ENCODE peak calls at places on chromosomes 7 and 10, in seven cellular contexts. V, E, Z, K, H, X and F are unnamed samples.

GRCh38 chr10:76868088-76868949 is 769.3 kb downstream of the KCNMA1 start:
- DNase-seq in V (no peak), E (no peak), Z (no peak), K (no peak), H (no peak), X (peak), F (no peak)

GRCh38 chr10:84267503-84268126 is 22.8 kb downstream of the RGR start:
- DNase-seq in V (peak), E (no peak), Z (no peak), K (peak), H (no peak), X (peak), F (no peak)

GRCh38 chr10:92760609-92761008 is 70.9 kb downstream of the HHEX start:
- DNase-seq in V (peak), E (no peak), Z (no peak), K (no peak), H (no peak), X (peak), F (no peak)

GRCh38 chr7:43878867-43879266 is 9.6 kb upstream of the MRPS24 start:
- DNase-seq in V (no peak), E (no peak), Z (no peak), K (no peak), H (no peak), X (peak), F (no peak)

GRCh38 chr7:81693080-81693479 is 76.8 kb downstream of the HGF start:
- DNase-seq in V (no peak), E (no peak), Z (no peak), K (no peak), H (no peak), X (no peak), F (no peak)

GRCh38 chr7:28697898-28698563 is 260.1 kb downstream of the TRIL start:
- DNase-seq in V (no peak), E (no peak), Z (no peak), K (no peak), H (no peak), X (no peak), F (no peak)

GRCh38 chr7:72020301-72020700 is 391.8 kb downstream of the CALN1 start:
- DNase-seq in V (no peak), E (no peak), Z (no peak), K (no peak), H (no peak), X (no peak), F (no peak)

GRCh38 chr10:33666686-33667480 is 332.4 kb upstream of the NRP1 start:
- DNase-seq in V (no peak), E (no peak), Z (no peak), K (no peak), H (no peak), X (no peak), F (no peak)

GRCh38 chr7:101956130-101956529 is 138.7 kb downstream of the CUX1 start:
- DNase-seq in V (no peak), E (no peak), Z (no peak), K (no peak), H (no peak), X (no peak), F (no peak)

GRCh38 chr10:43233601-43234430 is 33.0 kb downstream of the RASGEF1A start:
- DNase-seq in V (no peak), E (no peak), Z (no peak), K (no peak), H (no peak), X (no peak), F (peak)

GRCh38 chr7:90595801-90596683 is at the start of gene CDK14:
- DNase-seq in V (peak), E (peak), Z (peak), K (peak), H (peak), X (peak), F (peak)

GRCh38 chr7:88664630-88665233 is 94.8 kb upstream of the ZNF804B start:
- DNase-seq in V (peak), E (no peak), Z (no peak), K (peak), H (no peak), X (no peak), F (no peak)

GRCh38 chr10:3803295-3803883 is 18.4 kb upstream of the KLF6 start:
- DNase-seq in V (no peak), E (no peak), Z (no peak), K (no peak), H (no peak), X (peak), F (no peak)

GRCh38 chr7:94763268-94763667 is 107.3 kb upstream of the SGCE start:
- DNase-seq in V (no peak), E (no peak), Z (no peak), K (peak), H (no peak), X (peak), F (no peak)

GRCh38 chr10:124629410-124629809 is 114.8 kb downstream of the FAM53B start:
- DNase-seq in V (no peak), E (no peak), Z (no peak), K (no peak), H (peak), X (no peak), F (no peak)

GRCh38 chr10:106577266-106577665 is 587.2 kb downstream of the SORCS1 start:
- DNase-seq in V (peak), E (no peak), Z (no peak), K (no peak), H (no peak), X (peak), F (no peak)

GRCh38 chr7:22589641-22590141 is 89.7 kb upstream of the STEAP1B start:
- DNase-seq in V (no peak), E (no peak), Z (no peak), K (no peak), H (no peak), X (peak), F (peak)

GRCh38 chr7:156616269-156617202 is 24.0 kb upstream of the RNF32 start:
- DNase-seq in V (no peak), E (no peak), Z (no peak), K (no peak), H (no peak), X (no peak), F (no peak)

GRCh38 chr7:115838829-115839228 is 191.7 kb downstream of the TFEC start:
- DNase-seq in V (no peak), E (no peak), Z (no peak), K (no peak), H (no peak), X (no peak), F (no peak)

GRCh38 chr10:29715296-29715695 is 80.5 kb upstream of the SVIL start:
- DNase-seq in V (no peak), E (no peak), Z (no peak), K (no peak), H (no peak), X (no peak), F (no peak)

GRCh38 chr7:40996330-40996729 is 706.6 kb downstream of the INHBA start:
- DNase-seq in V (no peak), E (no peak), Z (no peak), K (no peak), H (no peak), X (no peak), F (no peak)

GRCh38 chr10:49135575-49136313 is 1.9 kb upstream of the FAM170B start:
- DNase-seq in V (no peak), E (no peak), Z (no peak), K (no peak), H (no peak), X (no peak), F (no peak)

GRCh38 chr10:132925071-132925561 is 17.3 kb downstream of the CFAP46 start:
- DNase-seq in V (no peak), E (no peak), Z (no peak), K (no peak), H (no peak), X (no peak), F (peak)

GRCh38 chr10:113932854-113933253 is 78.4 kb downstream of the NHLRC2 start:
- DNase-seq in V (no peak), E (no peak), Z (no peak), K (no peak), H (no peak), X (no peak), F (no peak)

GRCh38 chr7:124671976-124672375 is 93.6 kb downstream of the GPR37 start:
- DNase-seq in V (no peak), E (no peak), Z (no peak), K (no peak), H (no peak), X (no peak), F (no peak)

GRCh38 chr10:130244031-130244927 is 108.1 kb downstream of the GLRX3 start:
- DNase-seq in V (no peak), E (no peak), Z (no peak), K (no peak), H (no peak), X (no peak), F (no peak)

GRCh38 chr7:137932881-137933269 is 69.0 kb downstream of the CREB3L2 start:
- DNase-seq in V (peak), E (no peak), Z (no peak), K (peak), H (no peak), X (peak), F (no peak)

GRCh38 chr10:131437556-131438465 is 126.3 kb upstream of the TCERG1L start:
- DNase-seq in V (no peak), E (no peak), Z (no peak), K (no peak), H (peak), X (no peak), F (peak)

GRCh38 chr10:4532976-4533375 is 293.0 kb upstream of the AKR1E2 start:
- DNase-seq in V (no peak), E (no peak), Z (no peak), K (no peak), H (no peak), X (no peak), F (no peak)

GRCh38 chr7:16785316-16785715 is 19.5 kb downstream of the AGR2 start:
- DNase-seq in V (no peak), E (no peak), Z (no peak), K (no peak), H (no peak), X (no peak), F (no peak)

GRCh38 chr10:131547129-131547799 is 235.7 kb upstream of the TCERG1L start:
- DNase-seq in V (no peak), E (no peak), Z (no peak), K (no peak), H (no peak), X (no peak), F (no peak)

GRCh38 chr10:36089790-36090391 is 447.8 kb upstream of the FZD8 start:
- DNase-seq in V (no peak), E (no peak), Z (no peak), K (no peak), H (no peak), X (no peak), F (no peak)

GRCh38 chr10:77111611-77112550 is 525.7 kb downstream of the KCNMA1 start:
- DNase-seq in V (peak), E (peak), Z (no peak), K (peak), H (no peak), X (peak), F (no peak)

GRCh38 chr7:44884553-44885393 is 557 bp downstream of the PURB start:
- DNase-seq in V (peak), E (no peak), Z (peak), K (no peak), H (peak), X (peak), F (peak)